ENCODE peak calls at places on chromosome 15, in four cellular contexts. X is natural killer cell, E is tibial nerve, C is GM06990. O is an unnamed sample.
A peak's percentile ranks its signal among the peaks of the same experiment; 100 is the strongest.

GRCh38 chr15:101092867-101093202 is 159.0 kb downstream of the CHSY1 start:
- DNase-seq in E (no peak), X (no peak), C (no peak), O (no peak)

GRCh38 chr15:82647835-82648256 is 683 bp upstream of the CPEB1 start:
- DNase-seq in E (no peak), X (no peak), C (peak; percentile 78), O (peak; percentile 28)

GRCh38 chr15:99744142-99744541 is 10.9 kb upstream of the LYSMD4 start:
- DNase-seq in X (no peak), C (no peak), E (no peak), O (no peak)

GRCh38 chr15:80778964-80779657 is at the start of gene CEMIP:
- DNase-seq in C (peak; percentile 66), E (peak; percentile 59), X (peak; percentile 22), O (peak; percentile 27)

GRCh38 chr15:54518145-54518941 is 540.1 kb downstream of the UNC13C start:
- DNase-seq in C (peak; percentile 11), E (no peak), X (no peak), O (no peak)

GRCh38 chr15:81296673-81297072 is 27.3 kb downstream of the STARD5 start:
- DNase-seq in C (peak; percentile 69), E (peak; percentile 37), X (peak; percentile 64), O (peak; percentile 56)

GRCh38 chr15:80351211-80351610 is 53.0 kb upstream of the ARNT2 start:
- DNase-seq in X (no peak), E (no peak), C (no peak), O (no peak)

GRCh38 chr15:57866149-57866736 is 159.7 kb downstream of the POLR2M start:
- DNase-seq in E (peak; percentile 40), C (no peak), X (peak; percentile 23), O (peak; percentile 19)

GRCh38 chr15:52290329-52290728 is 5.3 kb downstream of the MYO5C start:
- DNase-seq in X (no peak), C (no peak), E (no peak), O (no peak)

GRCh38 chr15:39270976-39271375 is 309.9 kb upstream of the THBS1 start:
- DNase-seq in E (no peak), C (no peak), X (no peak), O (no peak)

GRCh38 chr15:79394231-79394630 is 37.9 kb upstream of the MINAR1 start:
- DNase-seq in X (no peak), C (no peak), E (no peak), O (no peak)

GRCh38 chr15:62365795-62366442 is 200.8 kb upstream of the C2CD4B start:
- DNase-seq in E (no peak), C (no peak), X (no peak), O (no peak)

GRCh38 chr15:100863406-100864198 is 16.0 kb upstream of the ALDH1A3 start:
- DNase-seq in X (no peak), C (no peak), E (no peak), O (no peak)

GRCh38 chr15:76393614-76394013 is 57.0 kb downstream of the ISL2 start:
- DNase-seq in X (no peak), C (no peak), E (no peak), O (no peak)

GRCh38 chr15:99566157-99566900 is 545 bp downstream of the MEF2A start:
- DNase-seq in E (no peak), X (peak; percentile 29), C (peak; percentile 64), O (peak; percentile 55)

GRCh38 chr15:35327789-35328188 is 218.2 kb downstream of the DPH6 start:
- DNase-seq in X (no peak), E (no peak), C (no peak), O (no peak)

GRCh38 chr15:68990755-68991500 is 23.6 kb upstream of the NOX5 start:
- DNase-seq in C (no peak), X (no peak), E (no peak), O (no peak)

GRCh38 chr15:43966646-43967045 is 139.8 kb downstream of the WDR76 start:
- DNase-seq in X (no peak), E (no peak), C (no peak), O (no peak)

GRCh38 chr15:71201471-71201870 is 86.2 kb downstream of the THSD4 start:
- DNase-seq in C (no peak), E (no peak), X (no peak), O (no peak)

GRCh38 chr15:27863000-27863399 is 236.1 kb downstream of the OCA2 start:
- DNase-seq in X (no peak), E (no peak), C (no peak), O (no peak)

GRCh38 chr15:50944692-50945091 is 36.2 kb downstream of the AP4E1 start:
- DNase-seq in E (no peak), C (no peak), X (no peak), O (no peak)

GRCh38 chr15:50939911-50940310 is 31.4 kb downstream of the AP4E1 start:
- DNase-seq in X (no peak), E (no peak), C (no peak), O (no peak)

GRCh38 chr15:50938525-50938924 is 30.0 kb downstream of the AP4E1 start:
- DNase-seq in E (no peak), X (no peak), C (no peak), O (no peak)

GRCh38 chr15:50943623-50944022 is 35.1 kb downstream of the AP4E1 start:
- DNase-seq in X (no peak), C (no peak), E (no peak), O (no peak)

GRCh38 chr15:50940506-50940905 is 32.0 kb downstream of the AP4E1 start:
- DNase-seq in X (no peak), E (no peak), C (no peak), O (no peak)
- TF ChIP-seq CTCF in X (no peak), E (no peak), C (no peak), O (no peak)

DNA sequence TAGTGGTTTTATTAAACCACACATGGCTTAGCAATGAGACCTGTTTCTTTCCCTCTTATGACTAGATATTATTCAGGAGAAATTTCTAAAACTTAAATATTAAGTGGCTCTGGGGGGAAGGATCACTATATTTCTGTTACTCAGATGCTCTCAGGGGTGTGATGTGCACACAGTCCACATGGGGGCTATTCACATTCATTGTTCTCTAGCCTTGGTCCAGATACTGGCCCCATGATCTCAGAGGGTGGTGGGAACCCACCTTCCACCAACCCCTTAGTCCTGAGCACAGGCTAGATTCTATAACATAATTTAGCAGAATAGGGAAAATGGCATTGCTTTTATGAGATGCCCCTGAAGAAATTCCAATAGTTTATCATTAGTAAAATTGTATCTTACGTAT is 149.0 kb upstream of the ST8SIA2 start:
- DNase-seq in C (no peak), E (no peak), X (no peak), O (no peak)
- TF ChIP-seq CTCF in C (peak; percentile 16), E (no peak), X (no peak), O (no peak)

GRCh38 chr15:33244471-33244870 is 50.0 kb upstream of the FMN1 start:
- DNase-seq in X (no peak), C (no peak), E (no peak), O (no peak)

GRCh38 chr15:33243393-33243792 is 48.9 kb upstream of the FMN1 start:
- DNase-seq in E (no peak), X (no peak), C (no peak), O (no peak)

GRCh38 chr15:33242165-33242564 is 47.7 kb upstream of the FMN1 start:
- DNase-seq in E (no peak), C (no peak), X (no peak), O (no peak)

GRCh38 chr15:33243869-33244268 is 49.4 kb upstream of the FMN1 start:
- DNase-seq in X (no peak), C (no peak), E (no peak), O (no peak)

GRCh38 chr15:33242669-33243191 is 48.2 kb upstream of the FMN1 start:
- DNase-seq in X (no peak), E (no peak), C (no peak), O (no peak)
- TF ChIP-seq CTCF in X (peak; percentile 39), E (no peak), C (peak; percentile 57), O (no peak)

GRCh38 chr15:29342201-29342600 is 72.6 kb upstream of the NSMCE3 start:
- DNase-seq in X (no peak), C (no peak), E (no peak), O (no peak)

GRCh38 chr15:29346998-29347397 is 77.4 kb upstream of the NSMCE3 start:
- DNase-seq in E (no peak), X (no peak), C (no peak), O (no peak)

GRCh38 chr15:29343229-29343628 is 73.6 kb upstream of the NSMCE3 start:
- DNase-seq in C (no peak), X (no peak), E (no peak), O (no peak)

GRCh38 chr15:29345549-29346525 is 76.2 kb upstream of the NSMCE3 start:
- DNase-seq in X (no peak), C (no peak), E (no peak), O (no peak)

DNA sequence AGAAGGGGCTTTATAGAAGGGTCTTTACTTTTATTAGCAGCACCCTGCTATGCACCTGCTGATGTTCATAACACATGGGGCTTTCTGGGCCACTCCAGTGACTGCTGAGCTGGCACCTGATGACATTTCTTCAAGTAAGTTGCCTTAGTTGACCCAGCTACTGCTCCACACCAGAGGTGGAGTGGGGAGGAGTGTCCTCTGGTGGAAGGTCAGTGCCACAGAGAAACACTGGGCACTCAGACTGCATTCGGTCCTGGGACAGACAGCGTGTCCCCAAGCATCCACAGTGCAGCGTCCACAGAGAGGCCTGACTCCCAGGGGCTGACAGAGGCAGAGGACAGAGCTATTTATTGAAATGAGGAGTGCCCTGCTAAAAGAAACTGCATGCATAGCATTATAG is 74.9 kb upstream of the NSMCE3 start:
- DNase-seq in E (no peak), X (no peak), C (no peak), O (no peak)
- TF ChIP-seq CTCF in E (no peak), X (no peak), C (no peak), O (no peak)

GRCh38 chr15:48505067-48505466 is 140.4 kb downstream of the FBN1 start:
- DNase-seq in X (no peak), C (no peak), E (no peak), O (no peak)

GRCh38 chr15:48510976-48511375 is 134.5 kb downstream of the FBN1 start:
- DNase-seq in C (no peak), X (no peak), E (peak; percentile 48), O (no peak)

GRCh38 chr15:48507416-48508065 is 138.0 kb downstream of the FBN1 start:
- DNase-seq in X (no peak), E (peak; percentile 31), C (no peak), O (no peak)
- TF ChIP-seq CTCF in X (peak; percentile 33), E (peak; percentile 47), C (peak; percentile 80), O (peak; percentile 15)

GRCh38 chr15:59420986-59421618 is 16.9 kb upstream of the FAM81A start:
- DNase-seq in E (no peak), X (no peak), C (no peak), O (no peak)
- TF ChIP-seq CTCF in E (no peak), X (no peak), C (no peak), O (no peak)

O was measured in activated B cell treated with CpG ODN at 0.5 μM for 24 hours.